ENCODE peak calls at places on chromosome 1, in nine cellular contexts. I is K562, O is IMR-90, X is heart left ventricle, J is body of pancreas, D is HepG2, A is upper lobe of left lung, L is uterus, Q is breast epithelium. M is an unnamed sample.

GRCh38 chr1:16015491-16015890 is 2.4 kb downstream of the HSPB7 start:
- DNase-seq in I (no peak), O (no peak), X (no peak), J (no peak), D (no peak), A (no peak), L (no peak), Q (no peak), M (no peak)

GRCh38 chr1:59738152-59738551 is 76.6 kb upstream of the HOOK1 start:
- DNase-seq in I (no peak), O (peak), X (no peak), J (no peak), D (peak), A (no peak), L (no peak), Q (no peak), M (no peak)

GRCh38 chr1:150976879-150977694 is 2.5 kb upstream of the CERS2 start:
- DNase-seq in I (peak), O (no peak), X (peak), J (peak), D (peak), A (peak), L (peak), Q (peak), M (peak)

GRCh38 chr1:201065686-201066085 is 42.2 kb upstream of the KIF21B start:
- DNase-seq in I (no peak), O (no peak), X (no peak), J (no peak), D (no peak), A (no peak), L (no peak), Q (no peak), M (no peak)

GRCh38 chr1:180857947-180858768 is 54.5 kb upstream of the KIAA1614 start:
- DNase-seq in I (no peak), O (no peak), X (no peak), J (no peak), D (no peak), A (no peak), L (no peak), Q (no peak), M (no peak)

GRCh38 chr1:99558539-99558938 is 87.4 kb upstream of the PALMD start:
- DNase-seq in I (no peak), O (peak), X (no peak), J (no peak), D (no peak), A (no peak), L (no peak), Q (no peak), M (no peak)

GRCh38 chr1:3714284-3714741 is 37.9 kb upstream of the CCDC27 start:
- DNase-seq in I (no peak), O (no peak), X (no peak), J (no peak), D (no peak), A (peak), L (no peak), Q (no peak), M (no peak)

GRCh38 chr1:9449976-9450696 is 89.1 kb upstream of the SLC25A33 start:
- DNase-seq in I (no peak), O (no peak), X (no peak), J (no peak), D (no peak), A (no peak), L (no peak), Q (no peak), M (no peak)

GRCh38 chr1:59237905-59238304 is 59.0 kb upstream of the FGGY start:
- DNase-seq in I (no peak), O (peak), X (no peak), J (no peak), D (no peak), A (no peak), L (no peak), Q (no peak), M (no peak)

GRCh38 chr1:151024540-151025146 is 11.7 kb upstream of the BNIPL start:
- DNase-seq in I (peak), O (peak), X (peak), J (peak), D (peak), A (no peak), L (peak), Q (peak), M (peak)

GRCh38 chr1:154837679-154838171 is 32.4 kb downstream of the KCNN3 start:
- DNase-seq in I (no peak), O (no peak), X (peak), J (no peak), D (no peak), A (peak), L (peak), Q (no peak), M (no peak)

GRCh38 chr1:201266774-201267173 is 16.5 kb upstream of the PKP1 start:
- DNase-seq in I (no peak), O (peak), X (no peak), J (no peak), D (no peak), A (no peak), L (no peak), Q (no peak), M (peak)

GRCh38 chr1:11828511-11828910 is 19.1 kb downstream of the NPPA start:
- DNase-seq in I (no peak), O (no peak), X (no peak), J (no peak), D (no peak), A (peak), L (no peak), Q (no peak), M (no peak)

GRCh38 chr1:116330342-116330652 is 42.7 kb upstream of the ATP1A1 start:
- DNase-seq in I (no peak), O (no peak), X (no peak), J (peak), D (no peak), A (no peak), L (no peak), Q (no peak), M (no peak)

GRCh38 chr1:25520446-25521061 is 22.9 kb upstream of the LDLRAP1 start:
- DNase-seq in I (peak), O (peak), X (peak), J (peak), D (peak), A (no peak), L (peak), Q (no peak), M (no peak)

GRCh38 chr1:9422321-9422720 is 116.9 kb upstream of the SLC25A33 start:
- DNase-seq in I (no peak), O (no peak), X (no peak), J (no peak), D (no peak), A (no peak), L (no peak), Q (no peak), M (no peak)

GRCh38 chr1:87463917-87464565 is 135.4 kb downstream of the LMO4 start:
- DNase-seq in I (no peak), O (no peak), X (no peak), J (no peak), D (no peak), A (no peak), L (no peak), Q (no peak), M (no peak)

GRCh38 chr1:212542761-212543187 is 65.8 kb upstream of the ATF3 start:
- DNase-seq in I (no peak), O (no peak), X (no peak), J (no peak), D (no peak), A (no peak), L (no peak), Q (no peak), M (no peak)

GRCh38 chr1:57450981-57451380 is 27.1 kb upstream of the DAB1 start:
- DNase-seq in I (no peak), O (no peak), X (no peak), J (no peak), D (no peak), A (no peak), L (no peak), Q (no peak), M (no peak)

GRCh38 chr1:209168204-209168603 is 415.3 kb upstream of the CAMK1G start:
- DNase-seq in I (no peak), O (no peak), X (no peak), J (peak), D (no peak), A (no peak), L (no peak), Q (no peak), M (peak)

GRCh38 chr1:170592591-170593111 is 60.7 kb downstream of the GORAB start:
- DNase-seq in I (no peak), O (no peak), X (no peak), J (no peak), D (no peak), A (no peak), L (no peak), Q (no peak), M (no peak)

GRCh38 chr1:92653605-92654381 is 131.1 kb downstream of the EVI5 start:
- DNase-seq in I (peak), O (no peak), X (no peak), J (no peak), D (no peak), A (no peak), L (no peak), Q (no peak), M (no peak)

GRCh38 chr1:24022611-24023359 is 42.7 kb upstream of the SRSF10 start:
- DNase-seq in I (no peak), O (peak), X (no peak), J (no peak), D (peak), A (no peak), L (peak), Q (no peak), M (peak)

GRCh38 chr1:47207811-47208373 is 18.1 kb upstream of the PDZK1IP1 start:
- DNase-seq in I (no peak), O (no peak), X (no peak), J (no peak), D (no peak), A (no peak), L (no peak), Q (no peak), M (no peak)

GRCh38 chr1:220880367-220880680 is 1.1 kb downstream of the HLX start:
- DNase-seq in I (no peak), O (no peak), X (no peak), J (no peak), D (no peak), A (no peak), L (no peak), Q (no peak), M (no peak)

GRCh38 chr1:220881918-220882891 is 3.0 kb downstream of the HLX start:
- DNase-seq in I (no peak), O (peak), X (no peak), J (no peak), D (no peak), A (peak), L (no peak), Q (no peak), M (no peak)

GRCh38 chr1:220879509-220880366 is 495 bp downstream of the HLX start:
- DNase-seq in I (peak), O (peak), X (peak), J (peak), D (no peak), A (peak), L (peak), Q (no peak), M (peak)

GRCh38 chr1:220879090-220879508 is at the start of gene HLX:
- DNase-seq in I (peak), O (peak), X (peak), J (peak), D (no peak), A (peak), L (peak), Q (no peak), M (peak)

GRCh38 chr1:220880726-220881506 is 1.7 kb downstream of the HLX start:
- DNase-seq in I (no peak), O (peak), X (peak), J (peak), D (no peak), A (peak), L (peak), Q (no peak), M (no peak)
- TF ChIP-seq POLR2A in I (no peak), O (peak), X (no peak), J (no peak), D (no peak), A (peak), L (no peak), Q (no peak), M (no peak)

GRCh38 chr1:167551359-167551758 is 2.2 kb downstream of the CREG1 start:
- DNase-seq in I (no peak), O (no peak), X (no peak), J (no peak), D (no peak), A (no peak), L (no peak), Q (no peak), M (no peak)

GRCh38 chr1:167555971-167556714 is 2.6 kb upstream of the CREG1 start:
- DNase-seq in I (peak), O (peak), X (peak), J (peak), D (peak), A (no peak), L (peak), Q (peak), M (peak)

GRCh38 chr1:167548059-167548932 is 5.3 kb downstream of the CREG1 start:
- DNase-seq in I (peak), O (peak), X (no peak), J (no peak), D (no peak), A (no peak), L (no peak), Q (no peak), M (no peak)

GRCh38 chr1:167554028-167554779 is 642 bp upstream of the CREG1 start:
- DNase-seq in I (no peak), O (no peak), X (no peak), J (peak), D (no peak), A (no peak), L (no peak), Q (no peak), M (no peak)

DNA sequence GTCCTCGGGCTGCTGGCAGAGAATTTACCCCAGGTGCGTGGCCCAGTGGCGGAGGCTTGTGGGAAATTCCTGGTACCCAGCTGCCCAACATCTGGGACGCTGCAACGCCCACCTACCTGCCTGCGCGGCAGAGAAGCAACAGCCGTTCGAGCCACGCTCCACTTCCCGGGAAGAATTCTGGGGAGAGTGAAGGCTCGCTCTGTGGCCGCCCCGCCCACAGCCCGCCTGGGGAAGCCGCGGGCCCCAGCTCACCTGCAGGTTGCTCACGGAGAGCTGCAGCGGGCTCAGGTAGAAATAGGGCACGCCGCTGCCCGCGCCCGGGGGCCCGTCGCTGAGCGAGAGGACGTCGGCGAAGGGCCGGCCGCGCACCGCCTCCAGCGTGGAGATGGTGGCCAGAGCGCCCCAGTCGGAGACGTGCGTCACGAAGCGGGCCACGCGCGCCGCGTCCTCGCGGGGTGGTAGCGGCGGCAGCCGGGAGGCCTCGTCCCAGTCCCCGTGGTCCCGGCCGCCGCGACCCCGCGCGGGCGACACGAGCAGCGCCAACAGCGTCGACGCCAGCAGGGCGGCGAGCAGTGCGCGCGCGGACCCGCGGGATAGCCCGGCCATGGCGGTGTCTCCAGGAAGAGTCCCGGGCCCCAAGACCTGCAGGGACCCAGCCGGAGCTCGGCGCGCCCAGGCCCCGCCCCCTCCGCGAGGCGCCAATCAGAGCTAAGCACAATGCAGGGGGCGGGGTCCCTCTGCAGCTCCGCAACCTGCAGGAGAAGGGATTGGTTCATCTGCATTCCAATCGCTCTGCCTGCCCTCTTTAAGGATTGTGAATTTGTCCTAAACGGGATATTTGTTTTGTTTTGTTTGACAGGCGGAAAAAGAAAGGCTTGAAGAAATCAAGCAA is at the start of gene CREG1:
- DNase-seq in I (peak), O (peak), X (peak), J (peak), D (peak), A (peak), L (peak), Q (peak), M (peak)
- TF ChIP-seq POLR2A in I (peak), O (no peak), X (peak), J (peak), D (peak), A (peak), L (peak), Q (no peak), M (peak)

GRCh38 chr1:45545553-45546310 is 4.9 kb upstream of the AKR1A1 start:
- DNase-seq in I (no peak), O (no peak), X (no peak), J (no peak), D (peak), A (no peak), L (no peak), Q (no peak), M (no peak)

GRCh38 chr1:45544530-45544929 is 6.1 kb upstream of the AKR1A1 start:
- DNase-seq in I (no peak), O (no peak), X (no peak), J (no peak), D (no peak), A (no peak), L (no peak), Q (no peak), M (no peak)

GRCh38 chr1:45545019-45545493 is 5.6 kb upstream of the AKR1A1 start:
- DNase-seq in I (no peak), O (no peak), X (no peak), J (no peak), D (no peak), A (no peak), L (no peak), Q (no peak), M (no peak)

GRCh38 chr1:45543599-45544417 is 6.8 kb upstream of the AKR1A1 start:
- DNase-seq in I (no peak), O (no peak), X (peak), J (peak), D (peak), A (no peak), L (no peak), Q (no peak), M (no peak)

DNA sequence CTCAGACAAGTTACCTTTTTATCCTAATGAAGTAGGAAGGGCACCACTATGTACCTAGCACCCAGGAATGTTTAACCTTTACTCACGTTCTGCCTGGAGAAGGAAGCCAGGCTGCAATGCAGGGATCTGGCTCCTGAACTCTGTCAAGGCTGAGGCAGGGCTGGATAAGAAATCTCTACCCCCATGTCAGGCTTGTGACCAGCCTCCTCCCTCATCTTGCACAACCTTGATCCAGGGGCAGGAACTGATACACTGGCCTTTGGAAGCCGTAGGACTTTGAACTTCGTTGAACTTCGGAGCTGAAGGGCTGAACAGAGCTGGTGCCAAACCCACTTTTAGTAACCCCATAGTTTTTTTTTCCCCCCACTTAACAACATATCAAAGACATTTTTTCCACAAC is 8.0 kb upstream of the AKR1A1 start:
- DNase-seq in I (no peak), O (no peak), X (no peak), J (peak), D (peak), A (no peak), L (no peak), Q (no peak), M (no peak)
- TF ChIP-seq POLR2A in I (no peak), O (no peak), X (no peak), J (no peak), D (no peak), A (no peak), L (no peak), Q (no peak), M (no peak)

GRCh38 chr1:21816602-21817302 is 4.7 kb downstream of the LDLRAD2 start:
- DNase-seq in I (no peak), O (peak), X (no peak), J (no peak), D (peak), A (no peak), L (no peak), Q (no peak), M (peak)
- TF ChIP-seq POLR2A in I (no peak), O (no peak), X (no peak), J (no peak), D (no peak), A (no peak), L (no peak), Q (no peak), M (no peak)

DNA sequence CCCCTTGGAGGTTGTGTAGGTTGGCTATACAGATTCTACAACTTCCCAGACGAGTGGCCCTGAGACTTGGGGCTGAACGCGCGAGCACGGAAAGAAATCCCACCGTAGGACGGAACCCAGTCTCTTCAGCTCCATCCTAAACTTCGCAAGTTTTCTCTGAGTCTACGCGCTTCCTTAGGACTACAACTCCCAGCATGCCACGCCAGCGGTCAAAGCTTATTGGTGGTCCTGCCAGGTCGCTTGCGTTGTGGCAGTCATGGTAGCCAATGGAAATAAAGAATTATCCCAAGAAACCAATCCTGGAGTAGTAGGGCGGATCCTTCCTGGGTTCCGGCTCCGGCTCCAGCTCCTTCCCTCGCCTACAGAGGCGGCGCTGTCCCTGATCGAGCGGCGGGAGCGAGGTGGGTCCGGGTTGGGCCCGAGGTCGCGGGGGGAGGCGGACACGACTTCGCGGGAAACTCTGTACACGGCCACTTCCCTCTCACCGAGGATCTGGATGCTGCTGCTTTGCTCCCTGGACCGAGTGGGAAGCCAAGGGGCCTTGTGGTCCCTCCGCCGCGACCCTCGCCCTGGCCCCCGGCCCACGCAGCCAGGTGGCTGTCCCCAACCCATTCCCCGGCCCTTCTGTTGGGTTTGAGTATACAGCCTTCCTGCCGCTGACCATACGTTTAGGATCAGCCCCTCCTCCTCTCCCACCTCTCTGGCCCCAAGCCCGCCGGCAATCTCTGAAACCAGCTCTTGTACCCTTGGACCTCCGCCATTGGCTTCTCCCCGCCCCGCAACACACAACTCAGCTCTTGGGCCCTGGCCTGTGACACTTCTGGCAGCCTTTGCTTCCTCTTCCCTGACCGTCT is at the start of gene ZNF691:
- DNase-seq in I (peak), O (peak), X (peak), J (peak), D (peak), A (peak), L (peak), Q (peak), M (peak)
- TF ChIP-seq POLR2A in I (peak), O (peak), X (no peak), J (peak), D (peak), A (peak), L (peak), Q (peak), M (peak)

DNA sequence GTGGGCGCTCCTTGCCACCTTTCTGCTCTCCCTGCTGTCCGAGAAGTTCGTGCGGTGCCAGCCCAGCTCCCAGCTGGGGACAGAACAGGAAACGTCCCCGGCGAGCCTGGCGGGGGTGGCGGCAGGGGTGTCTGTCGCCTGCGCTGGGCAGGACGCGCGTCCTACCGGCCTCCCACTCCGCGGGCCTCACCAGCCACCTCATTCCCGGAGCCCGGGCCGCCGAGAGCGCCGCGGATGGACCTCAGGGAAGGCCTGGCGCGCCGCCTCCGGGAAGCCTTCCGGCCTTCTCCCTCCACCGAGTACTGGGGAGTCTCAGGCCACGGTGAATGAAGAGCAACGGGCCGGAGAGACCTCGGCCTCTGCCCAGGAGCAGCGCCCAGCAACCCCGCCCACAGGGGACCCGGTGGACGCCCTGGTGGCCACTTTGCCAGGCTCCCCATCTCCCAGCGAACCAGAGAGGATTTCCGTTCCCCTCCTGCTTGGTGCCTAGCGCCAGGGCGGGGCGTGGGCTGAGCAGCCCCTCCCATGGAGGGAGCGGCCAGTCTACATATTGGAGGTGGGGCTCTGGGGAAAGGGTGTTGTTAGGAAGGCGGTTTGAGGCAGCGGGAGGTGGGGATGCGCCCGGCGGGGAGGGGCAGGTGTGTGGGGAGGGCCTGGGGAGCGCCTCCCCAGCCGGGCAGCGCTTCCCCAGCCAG is 9.5 kb upstream of the TNFRSF14 start:
- DNase-seq in I (peak), O (peak), X (peak), J (peak), D (peak), A (peak), L (peak), Q (peak), M (peak)
- TF ChIP-seq POLR2A in I (peak), O (no peak), X (no peak), J (no peak), D (no peak), A (peak), L (peak), Q (no peak), M (peak)